ENCODE peak calls at places on chromosomes 4 and X, in nine cellular contexts. One of them, this sample, is unnamed.
A peak's percentile ranks its signal among the peaks of the same experiment; 100 is the strongest.

GRCh38 chr4:6119507-6120020 is 80.8 kb downstream of the JAKMIP1 start:
- DNase-seq in Karpas-422: no peak
- DNase-seq in NCI-H1436: no peak
- DNase-seq in activated CD8-positive, alpha-beta memory T cell treated with anti-CD3 and anti-CD28 coated beads for 4 hours: no peak
- DNase-seq in HTR-8/SVneo: no peak
- DNase-seq in activated naive CD4-positive, alpha-beta T cell treated with anti-CD3 and anti-CD28 coated beads, Interleukin-2, amount 50 U/mL, for 72 hours: no peak
- DNase-seq in epithelial cell of prostate: no peak
- DNase-seq in stimulated activated naive CD8-positive, alpha-beta T cell treated with anti-CD3 and anti-CD28 coated beads, Interleukin-15, Interleukin-2, amounts not matched to agents 100 U/mL and 50 U/mL, for 24 hours: no peak
- DNase-seq in posterior cingulate gyrus: no peak
- DNase-seq in this sample: no peak

GRCh38 chrX:17409566-17410290 is 34.7 kb downstream of the NHS start:
- DNase-seq in Karpas-422: no peak
- DNase-seq in NCI-H1436: no peak
- DNase-seq in activated CD8-positive, alpha-beta memory T cell treated with anti-CD3 and anti-CD28 coated beads for 4 hours: no peak
- DNase-seq in HTR-8/SVneo: no peak
- DNase-seq in activated naive CD4-positive, alpha-beta T cell treated with anti-CD3 and anti-CD28 coated beads, Interleukin-2, amount 50 U/mL, for 72 hours: no peak
- DNase-seq in epithelial cell of prostate: no peak
- DNase-seq in stimulated activated naive CD8-positive, alpha-beta T cell treated with anti-CD3 and anti-CD28 coated beads, Interleukin-15, Interleukin-2, amounts not matched to agents 100 U/mL and 50 U/mL, for 24 hours: no peak
- DNase-seq in posterior cingulate gyrus: no peak
- DNase-seq in this sample: no peak

GRCh38 chr4:30837131-30837539 is 117.0 kb downstream of the PCDH7 start:
- DNase-seq in Karpas-422: no peak
- DNase-seq in NCI-H1436: no peak
- DNase-seq in activated CD8-positive, alpha-beta memory T cell treated with anti-CD3 and anti-CD28 coated beads for 4 hours: no peak
- DNase-seq in HTR-8/SVneo: peak; percentile 48
- DNase-seq in activated naive CD4-positive, alpha-beta T cell treated with anti-CD3 and anti-CD28 coated beads, Interleukin-2, amount 50 U/mL, for 72 hours: no peak
- DNase-seq in epithelial cell of prostate: no peak
- DNase-seq in stimulated activated naive CD8-positive, alpha-beta T cell treated with anti-CD3 and anti-CD28 coated beads, Interleukin-15, Interleukin-2, amounts not matched to agents 100 U/mL and 50 U/mL, for 24 hours: no peak
- DNase-seq in posterior cingulate gyrus: no peak
- DNase-seq in this sample: no peak

GRCh38 chr4:37604464-37604863 is 81.7 kb downstream of the RELL1 start:
- DNase-seq in Karpas-422: no peak
- DNase-seq in NCI-H1436: no peak
- DNase-seq in activated CD8-positive, alpha-beta memory T cell treated with anti-CD3 and anti-CD28 coated beads for 4 hours: no peak
- DNase-seq in HTR-8/SVneo: peak; percentile 10
- DNase-seq in activated naive CD4-positive, alpha-beta T cell treated with anti-CD3 and anti-CD28 coated beads, Interleukin-2, amount 50 U/mL, for 72 hours: no peak
- DNase-seq in epithelial cell of prostate: no peak
- DNase-seq in stimulated activated naive CD8-positive, alpha-beta T cell treated with anti-CD3 and anti-CD28 coated beads, Interleukin-15, Interleukin-2, amounts not matched to agents 100 U/mL and 50 U/mL, for 24 hours: no peak
- DNase-seq in posterior cingulate gyrus: no peak
- DNase-seq in this sample: no peak

GRCh38 chr4:54082168-54082567 is 17.8 kb upstream of the CHIC2 start:
- DNase-seq in Karpas-422: no peak
- DNase-seq in NCI-H1436: no peak
- DNase-seq in activated CD8-positive, alpha-beta memory T cell treated with anti-CD3 and anti-CD28 coated beads for 4 hours: no peak
- DNase-seq in HTR-8/SVneo: peak; percentile 78
- DNase-seq in activated naive CD4-positive, alpha-beta T cell treated with anti-CD3 and anti-CD28 coated beads, Interleukin-2, amount 50 U/mL, for 72 hours: no peak
- DNase-seq in epithelial cell of prostate: peak; percentile 86
- DNase-seq in stimulated activated naive CD8-positive, alpha-beta T cell treated with anti-CD3 and anti-CD28 coated beads, Interleukin-15, Interleukin-2, amounts not matched to agents 100 U/mL and 50 U/mL, for 24 hours: no peak
- DNase-seq in posterior cingulate gyrus: no peak
- DNase-seq in this sample: no peak

GRCh38 chrX:93177930-93178329 is 495.4 kb downstream of the NAP1L3 start:
- DNase-seq in Karpas-422: no peak
- DNase-seq in NCI-H1436: no peak
- DNase-seq in activated CD8-positive, alpha-beta memory T cell treated with anti-CD3 and anti-CD28 coated beads for 4 hours: no peak
- DNase-seq in HTR-8/SVneo: no peak
- DNase-seq in activated naive CD4-positive, alpha-beta T cell treated with anti-CD3 and anti-CD28 coated beads, Interleukin-2, amount 50 U/mL, for 72 hours: no peak
- DNase-seq in epithelial cell of prostate: no peak
- DNase-seq in stimulated activated naive CD8-positive, alpha-beta T cell treated with anti-CD3 and anti-CD28 coated beads, Interleukin-15, Interleukin-2, amounts not matched to agents 100 U/mL and 50 U/mL, for 24 hours: no peak
- DNase-seq in posterior cingulate gyrus: no peak
- DNase-seq in this sample: no peak

GRCh38 chr4:86250006-86250405 is 109.8 kb downstream of the MAPK10 start:
- DNase-seq in Karpas-422: no peak
- DNase-seq in NCI-H1436: no peak
- DNase-seq in activated CD8-positive, alpha-beta memory T cell treated with anti-CD3 and anti-CD28 coated beads for 4 hours: no peak
- DNase-seq in HTR-8/SVneo: no peak
- DNase-seq in activated naive CD4-positive, alpha-beta T cell treated with anti-CD3 and anti-CD28 coated beads, Interleukin-2, amount 50 U/mL, for 72 hours: no peak
- DNase-seq in epithelial cell of prostate: no peak
- DNase-seq in stimulated activated naive CD8-positive, alpha-beta T cell treated with anti-CD3 and anti-CD28 coated beads, Interleukin-15, Interleukin-2, amounts not matched to agents 100 U/mL and 50 U/mL, for 24 hours: no peak
- DNase-seq in posterior cingulate gyrus: no peak
- DNase-seq in this sample: no peak

GRCh38 chr4:176525576-176525975 is 205.8 kb downstream of the SPCS3 start:
- DNase-seq in Karpas-422: no peak
- DNase-seq in NCI-H1436: no peak
- DNase-seq in activated CD8-positive, alpha-beta memory T cell treated with anti-CD3 and anti-CD28 coated beads for 4 hours: no peak
- DNase-seq in HTR-8/SVneo: no peak
- DNase-seq in activated naive CD4-positive, alpha-beta T cell treated with anti-CD3 and anti-CD28 coated beads, Interleukin-2, amount 50 U/mL, for 72 hours: no peak
- DNase-seq in epithelial cell of prostate: no peak
- DNase-seq in stimulated activated naive CD8-positive, alpha-beta T cell treated with anti-CD3 and anti-CD28 coated beads, Interleukin-15, Interleukin-2, amounts not matched to agents 100 U/mL and 50 U/mL, for 24 hours: no peak
- DNase-seq in posterior cingulate gyrus: no peak
- DNase-seq in this sample: no peak

GRCh38 chr4:119517361-119518229 is 111.0 kb downstream of the PDE5A start:
- DNase-seq in Karpas-422: no peak
- DNase-seq in NCI-H1436: no peak
- DNase-seq in activated CD8-positive, alpha-beta memory T cell treated with anti-CD3 and anti-CD28 coated beads for 4 hours: no peak
- DNase-seq in HTR-8/SVneo: no peak
- DNase-seq in activated naive CD4-positive, alpha-beta T cell treated with anti-CD3 and anti-CD28 coated beads, Interleukin-2, amount 50 U/mL, for 72 hours: no peak
- DNase-seq in epithelial cell of prostate: no peak
- DNase-seq in stimulated activated naive CD8-positive, alpha-beta T cell treated with anti-CD3 and anti-CD28 coated beads, Interleukin-15, Interleukin-2, amounts not matched to agents 100 U/mL and 50 U/mL, for 24 hours: no peak
- DNase-seq in posterior cingulate gyrus: no peak
- DNase-seq in this sample: no peak

GRCh38 chr4:151563194-151563593 is 154.2 kb downstream of the FHIP1A start:
- DNase-seq in Karpas-422: no peak
- DNase-seq in NCI-H1436: peak; percentile 43
- DNase-seq in activated CD8-positive, alpha-beta memory T cell treated with anti-CD3 and anti-CD28 coated beads for 4 hours: no peak
- DNase-seq in HTR-8/SVneo: no peak
- DNase-seq in activated naive CD4-positive, alpha-beta T cell treated with anti-CD3 and anti-CD28 coated beads, Interleukin-2, amount 50 U/mL, for 72 hours: no peak
- DNase-seq in epithelial cell of prostate: no peak
- DNase-seq in stimulated activated naive CD8-positive, alpha-beta T cell treated with anti-CD3 and anti-CD28 coated beads, Interleukin-15, Interleukin-2, amounts not matched to agents 100 U/mL and 50 U/mL, for 24 hours: no peak
- DNase-seq in posterior cingulate gyrus: no peak
- DNase-seq in this sample: no peak

GRCh38 chr4:151099976-151100417 is 569 bp downstream of the RPS3A start:
- DNase-seq in Karpas-422: peak; percentile 64
- DNase-seq in NCI-H1436: no peak
- DNase-seq in activated CD8-positive, alpha-beta memory T cell treated with anti-CD3 and anti-CD28 coated beads for 4 hours: no peak
- DNase-seq in HTR-8/SVneo: no peak
- DNase-seq in activated naive CD4-positive, alpha-beta T cell treated with anti-CD3 and anti-CD28 coated beads, Interleukin-2, amount 50 U/mL, for 72 hours: no peak
- DNase-seq in epithelial cell of prostate: no peak
- DNase-seq in stimulated activated naive CD8-positive, alpha-beta T cell treated with anti-CD3 and anti-CD28 coated beads, Interleukin-15, Interleukin-2, amounts not matched to agents 100 U/mL and 50 U/mL, for 24 hours: no peak
- DNase-seq in posterior cingulate gyrus: no peak
- DNase-seq in this sample: no peak

GRCh38 chrX:112834016-112834855 is 6.4 kb downstream of the AMOT start:
- DNase-seq in Karpas-422: no peak
- DNase-seq in NCI-H1436: no peak
- DNase-seq in activated CD8-positive, alpha-beta memory T cell treated with anti-CD3 and anti-CD28 coated beads for 4 hours: no peak
- DNase-seq in HTR-8/SVneo: no peak
- DNase-seq in activated naive CD4-positive, alpha-beta T cell treated with anti-CD3 and anti-CD28 coated beads, Interleukin-2, amount 50 U/mL, for 72 hours: no peak
- DNase-seq in epithelial cell of prostate: no peak
- DNase-seq in stimulated activated naive CD8-positive, alpha-beta T cell treated with anti-CD3 and anti-CD28 coated beads, Interleukin-15, Interleukin-2, amounts not matched to agents 100 U/mL and 50 U/mL, for 24 hours: no peak
- DNase-seq in posterior cingulate gyrus: no peak
- DNase-seq in this sample: no peak

GRCh38 chrX:40132751-40133150 is 35.0 kb upstream of the BCOR start:
- DNase-seq in Karpas-422: no peak
- DNase-seq in NCI-H1436: no peak
- DNase-seq in activated CD8-positive, alpha-beta memory T cell treated with anti-CD3 and anti-CD28 coated beads for 4 hours: no peak
- DNase-seq in HTR-8/SVneo: peak; percentile 31
- DNase-seq in activated naive CD4-positive, alpha-beta T cell treated with anti-CD3 and anti-CD28 coated beads, Interleukin-2, amount 50 U/mL, for 72 hours: no peak
- DNase-seq in epithelial cell of prostate: peak; percentile 39
- DNase-seq in stimulated activated naive CD8-positive, alpha-beta T cell treated with anti-CD3 and anti-CD28 coated beads, Interleukin-15, Interleukin-2, amounts not matched to agents 100 U/mL and 50 U/mL, for 24 hours: no peak
- DNase-seq in posterior cingulate gyrus: no peak
- DNase-seq in this sample: no peak

GRCh38 chr4:99382745-99383360 is 30.3 kb upstream of the ADH1C start:
- DNase-seq in Karpas-422: no peak
- DNase-seq in NCI-H1436: no peak
- DNase-seq in activated CD8-positive, alpha-beta memory T cell treated with anti-CD3 and anti-CD28 coated beads for 4 hours: no peak
- DNase-seq in HTR-8/SVneo: no peak
- DNase-seq in activated naive CD4-positive, alpha-beta T cell treated with anti-CD3 and anti-CD28 coated beads, Interleukin-2, amount 50 U/mL, for 72 hours: no peak
- DNase-seq in epithelial cell of prostate: no peak
- DNase-seq in stimulated activated naive CD8-positive, alpha-beta T cell treated with anti-CD3 and anti-CD28 coated beads, Interleukin-15, Interleukin-2, amounts not matched to agents 100 U/mL and 50 U/mL, for 24 hours: no peak
- DNase-seq in posterior cingulate gyrus: no peak
- DNase-seq in this sample: no peak

GRCh38 chr4:159289682-159290081 is 186.8 kb downstream of the RAPGEF2 start:
- DNase-seq in Karpas-422: no peak
- DNase-seq in NCI-H1436: no peak
- DNase-seq in activated CD8-positive, alpha-beta memory T cell treated with anti-CD3 and anti-CD28 coated beads for 4 hours: no peak
- DNase-seq in HTR-8/SVneo: no peak
- DNase-seq in activated naive CD4-positive, alpha-beta T cell treated with anti-CD3 and anti-CD28 coated beads, Interleukin-2, amount 50 U/mL, for 72 hours: no peak
- DNase-seq in epithelial cell of prostate: no peak
- DNase-seq in stimulated activated naive CD8-positive, alpha-beta T cell treated with anti-CD3 and anti-CD28 coated beads, Interleukin-15, Interleukin-2, amounts not matched to agents 100 U/mL and 50 U/mL, for 24 hours: no peak
- DNase-seq in posterior cingulate gyrus: no peak
- DNase-seq in this sample: no peak

GRCh38 chrX:77527233-77528001 is 80.2 kb downstream of the FGF16 start:
- DNase-seq in Karpas-422: no peak
- DNase-seq in NCI-H1436: no peak
- DNase-seq in activated CD8-positive, alpha-beta memory T cell treated with anti-CD3 and anti-CD28 coated beads for 4 hours: no peak
- DNase-seq in HTR-8/SVneo: no peak
- DNase-seq in activated naive CD4-positive, alpha-beta T cell treated with anti-CD3 and anti-CD28 coated beads, Interleukin-2, amount 50 U/mL, for 72 hours: no peak
- DNase-seq in epithelial cell of prostate: no peak
- DNase-seq in stimulated activated naive CD8-positive, alpha-beta T cell treated with anti-CD3 and anti-CD28 coated beads, Interleukin-15, Interleukin-2, amounts not matched to agents 100 U/mL and 50 U/mL, for 24 hours: no peak
- DNase-seq in posterior cingulate gyrus: peak; percentile 12
- DNase-seq in this sample: no peak

GRCh38 chr4:3675251-3676115 is 90.7 kb upstream of the ADRA2C start:
- DNase-seq in Karpas-422: no peak
- DNase-seq in NCI-H1436: no peak
- DNase-seq in activated CD8-positive, alpha-beta memory T cell treated with anti-CD3 and anti-CD28 coated beads for 4 hours: no peak
- DNase-seq in HTR-8/SVneo: no peak
- DNase-seq in activated naive CD4-positive, alpha-beta T cell treated with anti-CD3 and anti-CD28 coated beads, Interleukin-2, amount 50 U/mL, for 72 hours: no peak
- DNase-seq in epithelial cell of prostate: no peak
- DNase-seq in stimulated activated naive CD8-positive, alpha-beta T cell treated with anti-CD3 and anti-CD28 coated beads, Interleukin-15, Interleukin-2, amounts not matched to agents 100 U/mL and 50 U/mL, for 24 hours: no peak
- DNase-seq in posterior cingulate gyrus: no peak
- DNase-seq in this sample: no peak

GRCh38 chr4:146577111-146577510 is 55.4 kb upstream of the SLC10A7 start:
- DNase-seq in Karpas-422: no peak
- DNase-seq in NCI-H1436: no peak
- DNase-seq in activated CD8-positive, alpha-beta memory T cell treated with anti-CD3 and anti-CD28 coated beads for 4 hours: no peak
- DNase-seq in HTR-8/SVneo: no peak
- DNase-seq in activated naive CD4-positive, alpha-beta T cell treated with anti-CD3 and anti-CD28 coated beads, Interleukin-2, amount 50 U/mL, for 72 hours: no peak
- DNase-seq in epithelial cell of prostate: no peak
- DNase-seq in stimulated activated naive CD8-positive, alpha-beta T cell treated with anti-CD3 and anti-CD28 coated beads, Interleukin-15, Interleukin-2, amounts not matched to agents 100 U/mL and 50 U/mL, for 24 hours: no peak
- DNase-seq in posterior cingulate gyrus: no peak
- DNase-seq in this sample: no peak

GRCh38 chrX:86171366-86171765 is 23.1 kb downstream of the DACH2 start:
- DNase-seq in Karpas-422: peak; percentile 70
- DNase-seq in NCI-H1436: peak; percentile 13
- DNase-seq in activated CD8-positive, alpha-beta memory T cell treated with anti-CD3 and anti-CD28 coated beads for 4 hours: no peak
- DNase-seq in HTR-8/SVneo: no peak
- DNase-seq in activated naive CD4-positive, alpha-beta T cell treated with anti-CD3 and anti-CD28 coated beads, Interleukin-2, amount 50 U/mL, for 72 hours: no peak
- DNase-seq in epithelial cell of prostate: no peak
- DNase-seq in stimulated activated naive CD8-positive, alpha-beta T cell treated with anti-CD3 and anti-CD28 coated beads, Interleukin-15, Interleukin-2, amounts not matched to agents 100 U/mL and 50 U/mL, for 24 hours: no peak
- DNase-seq in posterior cingulate gyrus: no peak
- DNase-seq in this sample: no peak

GRCh38 chr4:1048781-1049590 is 37.6 kb downstream of the FGFRL1 start:
- DNase-seq in Karpas-422: no peak
- DNase-seq in NCI-H1436: no peak
- DNase-seq in activated CD8-positive, alpha-beta memory T cell treated with anti-CD3 and anti-CD28 coated beads for 4 hours: no peak
- DNase-seq in HTR-8/SVneo: no peak
- DNase-seq in activated naive CD4-positive, alpha-beta T cell treated with anti-CD3 and anti-CD28 coated beads, Interleukin-2, amount 50 U/mL, for 72 hours: no peak
- DNase-seq in epithelial cell of prostate: no peak
- DNase-seq in stimulated activated naive CD8-positive, alpha-beta T cell treated with anti-CD3 and anti-CD28 coated beads, Interleukin-15, Interleukin-2, amounts not matched to agents 100 U/mL and 50 U/mL, for 24 hours: peak; percentile 29
- DNase-seq in posterior cingulate gyrus: no peak
- DNase-seq in this sample: no peak

GRCh38 chr4:14856927-14857220 is 145.4 kb upstream of the CPEB2 start:
- DNase-seq in Karpas-422: no peak
- DNase-seq in NCI-H1436: no peak
- DNase-seq in activated CD8-positive, alpha-beta memory T cell treated with anti-CD3 and anti-CD28 coated beads for 4 hours: no peak
- DNase-seq in HTR-8/SVneo: no peak
- DNase-seq in activated naive CD4-positive, alpha-beta T cell treated with anti-CD3 and anti-CD28 coated beads, Interleukin-2, amount 50 U/mL, for 72 hours: no peak
- DNase-seq in epithelial cell of prostate: no peak
- DNase-seq in stimulated activated naive CD8-positive, alpha-beta T cell treated with anti-CD3 and anti-CD28 coated beads, Interleukin-15, Interleukin-2, amounts not matched to agents 100 U/mL and 50 U/mL, for 24 hours: no peak
- DNase-seq in posterior cingulate gyrus: no peak
- DNase-seq in this sample: no peak

GRCh38 chr4:6328526-6328925 is 58.9 kb downstream of the WFS1 start:
- DNase-seq in Karpas-422: no peak
- DNase-seq in NCI-H1436: no peak
- DNase-seq in activated CD8-positive, alpha-beta memory T cell treated with anti-CD3 and anti-CD28 coated beads for 4 hours: no peak
- DNase-seq in HTR-8/SVneo: no peak
- DNase-seq in activated naive CD4-positive, alpha-beta T cell treated with anti-CD3 and anti-CD28 coated beads, Interleukin-2, amount 50 U/mL, for 72 hours: no peak
- DNase-seq in epithelial cell of prostate: no peak
- DNase-seq in stimulated activated naive CD8-positive, alpha-beta T cell treated with anti-CD3 and anti-CD28 coated beads, Interleukin-15, Interleukin-2, amounts not matched to agents 100 U/mL and 50 U/mL, for 24 hours: no peak
- DNase-seq in posterior cingulate gyrus: no peak
- DNase-seq in this sample: no peak

GRCh38 chr4:156779046-156779445 is 192.6 kb downstream of the PDGFC start:
- DNase-seq in Karpas-422: no peak
- DNase-seq in NCI-H1436: no peak
- DNase-seq in activated CD8-positive, alpha-beta memory T cell treated with anti-CD3 and anti-CD28 coated beads for 4 hours: no peak
- DNase-seq in HTR-8/SVneo: no peak
- DNase-seq in activated naive CD4-positive, alpha-beta T cell treated with anti-CD3 and anti-CD28 coated beads, Interleukin-2, amount 50 U/mL, for 72 hours: no peak
- DNase-seq in epithelial cell of prostate: no peak
- DNase-seq in stimulated activated naive CD8-positive, alpha-beta T cell treated with anti-CD3 and anti-CD28 coated beads, Interleukin-15, Interleukin-2, amounts not matched to agents 100 U/mL and 50 U/mL, for 24 hours: no peak
- DNase-seq in posterior cingulate gyrus: no peak
- DNase-seq in this sample: no peak

GRCh38 chrX:13250831-13251612 is 68.8 kb downstream of the ATXN3L start:
- DNase-seq in Karpas-422: no peak
- DNase-seq in NCI-H1436: no peak
- DNase-seq in activated CD8-positive, alpha-beta memory T cell treated with anti-CD3 and anti-CD28 coated beads for 4 hours: no peak
- DNase-seq in HTR-8/SVneo: no peak
- DNase-seq in activated naive CD4-positive, alpha-beta T cell treated with anti-CD3 and anti-CD28 coated beads, Interleukin-2, amount 50 U/mL, for 72 hours: no peak
- DNase-seq in epithelial cell of prostate: no peak
- DNase-seq in stimulated activated naive CD8-positive, alpha-beta T cell treated with anti-CD3 and anti-CD28 coated beads, Interleukin-15, Interleukin-2, amounts not matched to agents 100 U/mL and 50 U/mL, for 24 hours: no peak
- DNase-seq in posterior cingulate gyrus: no peak
- DNase-seq in this sample: no peak

GRCh38 chr4:8110071-8110986 is 48.3 kb downstream of the ABLIM2 start:
- DNase-seq in Karpas-422: no peak
- DNase-seq in NCI-H1436: no peak
- DNase-seq in activated CD8-positive, alpha-beta memory T cell treated with anti-CD3 and anti-CD28 coated beads for 4 hours: no peak
- DNase-seq in HTR-8/SVneo: no peak
- DNase-seq in activated naive CD4-positive, alpha-beta T cell treated with anti-CD3 and anti-CD28 coated beads, Interleukin-2, amount 50 U/mL, for 72 hours: peak; percentile 18
- DNase-seq in epithelial cell of prostate: peak; percentile 51
- DNase-seq in stimulated activated naive CD8-positive, alpha-beta T cell treated with anti-CD3 and anti-CD28 coated beads, Interleukin-15, Interleukin-2, amounts not matched to agents 100 U/mL and 50 U/mL, for 24 hours: peak; percentile 29
- DNase-seq in posterior cingulate gyrus: no peak
- DNase-seq in this sample: no peak

GRCh38 chr4:96352051-96352517 is 512.2 kb downstream of the PDHA2 start:
- DNase-seq in Karpas-422: no peak
- DNase-seq in NCI-H1436: no peak
- DNase-seq in activated CD8-positive, alpha-beta memory T cell treated with anti-CD3 and anti-CD28 coated beads for 4 hours: no peak
- DNase-seq in HTR-8/SVneo: no peak
- DNase-seq in activated naive CD4-positive, alpha-beta T cell treated with anti-CD3 and anti-CD28 coated beads, Interleukin-2, amount 50 U/mL, for 72 hours: no peak
- DNase-seq in epithelial cell of prostate: no peak
- DNase-seq in stimulated activated naive CD8-positive, alpha-beta T cell treated with anti-CD3 and anti-CD28 coated beads, Interleukin-15, Interleukin-2, amounts not matched to agents 100 U/mL and 50 U/mL, for 24 hours: no peak
- DNase-seq in posterior cingulate gyrus: no peak
- DNase-seq in this sample: no peak

GRCh38 chr4:80266902-80267380 is 477 bp downstream of the FGF5 start:
- DNase-seq in Karpas-422: no peak
- DNase-seq in NCI-H1436: peak; percentile 19
- DNase-seq in activated CD8-positive, alpha-beta memory T cell treated with anti-CD3 and anti-CD28 coated beads for 4 hours: no peak
- DNase-seq in HTR-8/SVneo: peak; percentile 8
- DNase-seq in activated naive CD4-positive, alpha-beta T cell treated with anti-CD3 and anti-CD28 coated beads, Interleukin-2, amount 50 U/mL, for 72 hours: no peak
- DNase-seq in epithelial cell of prostate: no peak
- DNase-seq in stimulated activated naive CD8-positive, alpha-beta T cell treated with anti-CD3 and anti-CD28 coated beads, Interleukin-15, Interleukin-2, amounts not matched to agents 100 U/mL and 50 U/mL, for 24 hours: no peak
- DNase-seq in posterior cingulate gyrus: peak; percentile 42
- DNase-seq in this sample: no peak

GRCh38 chrX:101415180-101416130 is 7.4 kb downstream of the HNRNPH2 start:
- DNase-seq in Karpas-422: peak; percentile 89
- DNase-seq in NCI-H1436: peak; percentile 72
- DNase-seq in activated CD8-positive, alpha-beta memory T cell treated with anti-CD3 and anti-CD28 coated beads for 4 hours: no peak
- DNase-seq in HTR-8/SVneo: no peak
- DNase-seq in activated naive CD4-positive, alpha-beta T cell treated with anti-CD3 and anti-CD28 coated beads, Interleukin-2, amount 50 U/mL, for 72 hours: peak; percentile 39
- DNase-seq in epithelial cell of prostate: no peak
- DNase-seq in stimulated activated naive CD8-positive, alpha-beta T cell treated with anti-CD3 and anti-CD28 coated beads, Interleukin-15, Interleukin-2, amounts not matched to agents 100 U/mL and 50 U/mL, for 24 hours: no peak
- DNase-seq in posterior cingulate gyrus: no peak
- DNase-seq in this sample: peak; percentile 23

This sample was measured in NCI-H1930.